ENCODE peak calls at places on chromosome 1, in seven cellular contexts. E is H1, Y is HCT116, F is K562, K is HepG2, D is endothelial cell of umbilical vein, U is GM12878. V is an unnamed sample. For H3K9me3, the result is how much of the 10 kb centered on the place peaks cover.

GRCh38 chr1:68958957-68959356 is 462.1 kb upstream of the DEPDC1 start:
- DNase-seq in E (no peak), Y (no peak), F (no peak), K (no peak), D (no peak), U (no peak), V (no peak)

GRCh38 chr1:30325999-30326398 is 397.4 kb downstream of the MATN1 start:
- DNase-seq in E (no peak), Y (no peak), F (no peak), K (no peak), D (no peak), U (no peak), V (no peak)

GRCh38 chr1:46526689-46527291 is 24.7 kb downstream of the KNCN start:
- DNase-seq in E (no peak), Y (no peak), F (no peak), K (peak), D (no peak), U (no peak), V (no peak)

GRCh38 chr1:41650176-41650519 is 165.7 kb upstream of the EDN2 start:
- DNase-seq in E (no peak), Y (no peak), F (no peak), K (no peak), D (no peak), U (no peak), V (peak)

GRCh38 chr1:180854456-180854855 is 58.2 kb upstream of the KIAA1614 start:
- DNase-seq in E (no peak), Y (no peak), F (peak), K (no peak), D (no peak), U (no peak), V (no peak)

GRCh38 chr1:192573499-192573898 is 2.1 kb upstream of the RGS1 start:
- DNase-seq in E (no peak), Y (no peak), F (no peak), K (no peak), D (no peak), U (no peak), V (no peak)

GRCh38 chr1:207823880-207824566 is 72.2 kb downstream of the CD46 start:
- DNase-seq in E (peak), Y (peak), F (no peak), K (peak), D (peak), U (peak), V (no peak)

GRCh38 chr1:232031156-232031555 is 404.6 kb downstream of the DISC1 start:
- DNase-seq in E (no peak), Y (no peak), F (no peak), K (no peak), D (no peak), U (no peak), V (no peak)

GRCh38 chr1:226972931-226973330 is 32.8 kb downstream of the COQ8A start:
- DNase-seq in E (no peak), Y (no peak), F (no peak), K (no peak), D (no peak), U (no peak), V (no peak)

GRCh38 chr1:6269997-6270401 is 9.1 kb upstream of the GPR153 start:
- DNase-seq in E (no peak), Y (no peak), F (no peak), K (no peak), D (no peak), U (no peak), V (no peak)

GRCh38 chr1:32728413-32729077 is 26.0 kb upstream of the SYNC start:
- DNase-seq in E (no peak), Y (no peak), F (no peak), K (no peak), D (no peak), U (no peak), V (no peak)

GRCh38 chr1:6918908-6919511 is 133.8 kb downstream of the CAMTA1 start:
- DNase-seq in E (no peak), Y (no peak), F (no peak), K (no peak), D (no peak), U (no peak), V (no peak)

GRCh38 chr1:47209725-47210330 is 20.0 kb upstream of the PDZK1IP1 start:
- DNase-seq in E (no peak), Y (no peak), F (no peak), K (no peak), D (peak), U (no peak), V (no peak)

GRCh38 chr1:60126733-60127132 is 53.2 kb upstream of the C1orf87 start:
- DNase-seq in E (no peak), Y (no peak), F (no peak), K (no peak), D (no peak), U (no peak), V (no peak)

GRCh38 chr1:89725676-89726075 is 92.8 kb downstream of the LRRC8C start:
- DNase-seq in E (no peak), Y (no peak), F (no peak), K (no peak), D (no peak), U (no peak), V (no peak)

GRCh38 chr1:59236949-59237545 is 59.8 kb upstream of the FGGY start:
- DNase-seq in E (no peak), Y (no peak), F (no peak), K (no peak), D (no peak), U (no peak), V (no peak)

GRCh38 chr1:24929091-24929875 is 793 bp downstream of the RUNX3 start:
- DNase-seq in E (no peak), Y (no peak), F (no peak), K (no peak), D (no peak), U (no peak), V (no peak)

GRCh38 chr1:201369209-201369608 is 8.3 kb downstream of the TNNT2 start:
- DNase-seq in E (no peak), Y (no peak), F (no peak), K (no peak), D (no peak), U (no peak), V (no peak)

GRCh38 chr1:212207118-212207517 is 78.1 kb upstream of the PPP2R5A start:
- DNase-seq in E (no peak), Y (no peak), F (no peak), K (no peak), D (no peak), U (no peak), V (no peak)

GRCh38 chr1:200029035-200029623 is 1.6 kb downstream of the NR5A2 start:
- DNase-seq in E (no peak), Y (peak), F (no peak), K (no peak), D (peak), U (no peak), V (no peak)

GRCh38 chr1:24896176-24896575 is 33.9 kb downstream of the RUNX3 start:
- DNase-seq in E (no peak), Y (no peak), F (no peak), K (no peak), D (no peak), U (no peak), V (no peak)

GRCh38 chr1:229192851-229193250 is 78.1 kb upstream of the RAB4A start:
- DNase-seq in E (no peak), Y (no peak), F (no peak), K (no peak), D (no peak), U (no peak), V (no peak)

GRCh38 chr1:72954943-72955342 is 672.6 kb upstream of the NEGR1 start:
- DNase-seq in E (no peak), Y (no peak), F (no peak), K (no peak), D (no peak), U (no peak), V (no peak)

GRCh38 chr1:226643167-226643566 is 94.6 kb downstream of the STUM start:
- DNase-seq in E (no peak), Y (peak), F (peak), K (no peak), D (no peak), U (peak), V (no peak)

GRCh38 chr1:181334724-181335123 is 148.6 kb upstream of the CACNA1E start:
- DNase-seq in E (no peak), Y (no peak), F (no peak), K (no peak), D (no peak), U (no peak), V (no peak)

GRCh38 chr1:39958801-39959200 is 3.9 kb downstream of the MFSD2A start:
- DNase-seq in E (no peak), Y (no peak), F (no peak), K (no peak), D (no peak), U (no peak), V (no peak)

GRCh38 chr1:39954870-39955546 is at the start of gene MFSD2A:
- DNase-seq in E (peak), Y (peak), F (peak), K (peak), D (peak), U (peak), V (no peak)

GRCh38 chr1:39954261-39954869 is 580 bp upstream of the MFSD2A start:
- DNase-seq in E (no peak), Y (no peak), F (no peak), K (no peak), D (no peak), U (no peak), V (no peak)

GRCh38 chr1:39957299-39958020 is 2.5 kb downstream of the MFSD2A start:
- DNase-seq in E (no peak), Y (no peak), F (no peak), K (no peak), D (no peak), U (no peak), V (no peak)

GRCh38 chr1:39955547-39956539 is 898 bp downstream of the MFSD2A start:
- DNase-seq in E (no peak), Y (peak), F (no peak), K (no peak), D (peak), U (peak), V (no peak)
- TF ChIP-seq EZH2 in E (no peak), Y (no peak), F (no peak), K (no peak), D (no peak), U (no peak), V (no peak)

GRCh38 chr1:67150931-67151330 is 15.3 kb upstream of the IL23R start:
- DNase-seq in E (no peak), Y (no peak), F (no peak), K (no peak), D (no peak), U (no peak), V (no peak)

GRCh38 chr1:67149179-67149770 is 14.5 kb upstream of the C1orf141 start:
- DNase-seq in E (peak), Y (peak), F (peak), K (peak), D (peak), U (peak), V (peak)

GRCh38 chr1:67146101-67146500 is 11.3 kb upstream of the C1orf141 start:
- DNase-seq in E (no peak), Y (no peak), F (no peak), K (no peak), D (no peak), U (no peak), V (no peak)

GRCh38 chr1:67146539-67146938 is 11.8 kb upstream of the C1orf141 start:
- DNase-seq in E (no peak), Y (no peak), F (no peak), K (no peak), D (no peak), U (no peak), V (no peak)

DNA sequence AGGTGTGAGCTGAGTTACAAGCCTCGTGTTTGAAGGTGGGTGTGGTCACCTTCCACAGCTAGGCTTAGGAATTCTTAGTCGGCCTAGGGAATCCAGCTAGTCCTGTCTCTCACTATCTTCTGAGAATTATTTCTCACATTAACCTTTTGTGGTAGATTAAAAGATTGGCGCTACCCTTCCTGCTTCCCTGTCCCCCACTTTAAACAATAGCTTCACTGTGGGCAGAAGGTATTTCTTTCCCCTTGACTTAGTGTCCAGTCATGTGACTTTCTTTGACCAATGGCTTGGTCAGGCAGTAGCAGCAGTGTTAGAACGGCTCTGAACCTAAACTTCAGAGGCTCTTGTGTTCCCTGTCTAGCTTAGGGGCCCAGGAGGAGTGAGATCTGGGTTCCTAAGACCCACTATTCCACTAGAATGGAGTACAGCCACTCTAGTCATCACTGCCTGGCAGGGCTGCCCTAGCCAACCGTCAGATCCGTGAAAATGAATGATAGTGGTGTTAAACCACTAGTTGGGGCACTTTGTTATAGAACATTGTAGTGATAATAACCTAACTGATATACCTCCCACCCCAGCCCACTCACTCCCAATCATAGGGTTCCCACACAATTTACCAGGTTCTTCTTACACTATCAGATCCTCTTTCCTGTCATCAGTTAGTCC is 13.9 kb upstream of the C1orf141 start:
- DNase-seq in E (no peak), Y (no peak), F (peak), K (no peak), D (no peak), U (no peak), V (no peak)
- TF ChIP-seq POLR2AphosphoS5 in E (no peak), Y (no peak), F (no peak), K (no peak), D (no peak), U (no peak), V (no peak)

GRCh38 chr1:152347116-152347728 is 12.6 kb downstream of the FLG2 start:
- DNase-seq in E (no peak), Y (peak), F (peak), K (peak), D (peak), U (peak), V (peak)

GRCh38 chr1:152344463-152344862 is 15.3 kb downstream of the FLG2 start:
- DNase-seq in E (no peak), Y (no peak), F (no peak), K (no peak), D (no peak), U (no peak), V (no peak)

GRCh38 chr1:152348447-152348846 is 11.4 kb downstream of the FLG2 start:
- DNase-seq in E (no peak), Y (peak), F (no peak), K (no peak), D (no peak), U (no peak), V (no peak)

DNA sequence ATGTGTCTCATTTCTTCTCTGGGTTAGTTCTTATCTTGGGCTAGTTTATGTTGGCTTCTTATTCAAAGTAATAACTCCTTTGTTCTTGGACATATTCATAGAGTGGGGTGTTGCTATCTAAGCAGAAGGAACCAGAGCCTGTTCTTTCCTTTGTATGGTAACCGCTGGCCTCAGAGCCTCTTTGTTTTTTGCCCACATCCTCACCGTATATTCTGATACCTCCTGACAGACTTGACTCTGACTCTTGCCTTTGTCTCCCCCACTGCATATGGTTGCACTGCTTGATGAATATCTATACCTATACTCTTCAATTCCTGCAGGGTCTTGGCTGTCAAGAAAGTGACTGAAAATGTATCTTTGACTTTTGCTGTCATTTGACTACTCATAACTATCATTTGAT is 10.2 kb downstream of the FLG2 start:
- DNase-seq in E (no peak), Y (no peak), F (no peak), K (no peak), D (no peak), U (no peak), V (no peak)
- H3K9me3 ChIP-seq in E (half or more), Y (under half), F (under half), K (under half), D (under half), U (under half), V (under half)

GRCh38 chr1:84890581-84890980 is 2.4 kb downstream of the LPAR3 start:
- DNase-seq in E (no peak), Y (no peak), F (no peak), K (no peak), D (no peak), U (no peak), V (no peak)

GRCh38 chr1:84889437-84889836 is 3.6 kb downstream of the LPAR3 start:
- DNase-seq in E (no peak), Y (no peak), F (no peak), K (no peak), D (no peak), U (no peak), V (no peak)

GRCh38 chr1:84885469-84885868 is 7.5 kb downstream of the LPAR3 start:
- DNase-seq in E (no peak), Y (no peak), F (no peak), K (no peak), D (no peak), U (no peak), V (no peak)

GRCh38 chr1:84887261-84887934 is 5.6 kb downstream of the LPAR3 start:
- DNase-seq in E (no peak), Y (no peak), F (no peak), K (no peak), D (no peak), U (no peak), V (no peak)

DNA sequence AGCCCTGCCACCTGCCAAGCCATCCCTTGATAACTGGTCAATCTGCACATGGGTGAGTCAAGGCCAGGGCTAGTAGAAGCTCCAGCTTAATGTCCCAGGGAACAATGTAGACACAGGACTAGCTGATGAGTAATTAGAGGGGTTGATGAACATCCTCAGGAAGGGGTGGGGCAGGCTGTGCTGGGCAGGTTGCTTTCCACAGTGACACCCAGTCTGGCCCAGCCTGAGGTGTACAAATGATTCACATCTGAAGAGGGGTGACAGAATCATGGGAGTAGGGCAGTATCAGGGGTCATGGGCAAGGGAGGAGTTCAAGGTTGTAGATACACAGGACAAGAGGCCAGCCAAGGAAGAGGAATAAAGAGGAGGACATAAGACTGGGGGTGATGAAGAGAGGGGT is 4.3 kb downstream of the LPAR3 start:
- DNase-seq in E (no peak), Y (no peak), F (no peak), K (no peak), D (no peak), U (no peak), V (no peak)
- TF ChIP-seq EZH2 in E (no peak), Y (no peak), F (no peak), K (no peak), D (no peak), U (no peak), V (no peak)

GRCh38 chr1:156750191-156750931 is 1.1 kb downstream of the HDGF start:
- DNase-seq in E (no peak), Y (no peak), F (peak), K (no peak), D (peak), U (no peak), V (no peak)

GRCh38 chr1:156750932-156751723 is at the start of gene HDGF:
- DNase-seq in E (no peak), Y (no peak), F (peak), K (no peak), D (peak), U (no peak), V (no peak)

GRCh38 chr1:156748670-156749428 is 2.6 kb downstream of the HDGF start:
- DNase-seq in E (no peak), Y (no peak), F (no peak), K (peak), D (peak), U (no peak), V (no peak)

GRCh38 chr1:156747737-156748669 is 3.5 kb downstream of the HDGF start:
- DNase-seq in E (no peak), Y (no peak), F (no peak), K (no peak), D (peak), U (no peak), V (no peak)

DNA sequence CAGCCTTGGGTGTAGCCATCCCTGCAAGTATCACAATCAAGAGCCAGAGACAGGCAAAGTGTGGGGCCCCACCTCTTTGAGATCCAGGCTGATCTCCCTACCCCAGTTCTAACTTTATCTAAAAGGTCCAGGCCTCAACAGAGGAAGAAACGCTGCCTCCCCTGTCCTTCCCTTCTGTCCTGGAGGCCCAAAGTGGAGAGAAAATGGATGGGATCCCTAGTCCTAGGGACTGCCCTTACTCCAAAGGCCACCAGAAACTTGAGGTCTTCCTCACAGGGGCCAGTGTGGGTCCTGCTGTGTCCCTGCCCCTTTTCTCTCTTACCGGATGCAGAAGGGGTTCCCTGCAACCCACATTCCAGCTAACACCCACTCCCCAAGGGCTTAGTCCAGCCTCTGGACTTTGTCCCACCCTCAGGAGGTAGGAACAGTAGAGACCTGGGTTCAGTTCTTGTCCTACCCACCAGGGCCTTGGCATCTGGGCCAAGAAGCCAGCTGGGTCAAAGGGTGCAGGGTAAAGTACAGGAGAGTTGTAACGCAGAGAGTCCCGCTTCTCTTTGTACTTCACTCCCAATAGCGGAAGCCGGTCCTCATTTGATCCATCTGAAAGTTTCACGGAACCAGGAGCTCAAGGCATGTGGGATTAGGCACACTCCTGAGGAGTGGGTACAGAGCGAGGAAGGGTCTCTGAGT is 1.9 kb downstream of the HDGF start:
- DNase-seq in E (no peak), Y (no peak), F (peak), K (peak), D (no peak), U (no peak), V (no peak)
- TF ChIP-seq POLR2AphosphoS5 in E (no peak), Y (no peak), F (peak), K (peak), D (no peak), U (no peak), V (no peak)

GRCh38 chr1:248047008-248047407 is 372 bp downstream of the OR2L3 start:
- DNase-seq in E (no peak), Y (no peak), F (no peak), K (no peak), D (no peak), U (no peak), V (no peak)

GRCh38 chr1:248045209-248045608 is 1.4 kb upstream of the OR2L3 start:
- DNase-seq in E (no peak), Y (no peak), F (no peak), K (no peak), D (no peak), U (no peak), V (no peak)

GRCh38 chr1:248046536-248046935 is at the start of gene OR2L3:
- DNase-seq in E (no peak), Y (no peak), F (no peak), K (no peak), D (no peak), U (no peak), V (no peak)
- H3K9me3 ChIP-seq in E (under half), Y (under half), F (under half), K (half or more), D (under half), U (under half), V (under half)

V was measured in SK-N-MC.